ENCODE peak calls at places on chromosomes 4 and X, in five cellular contexts. B is activated naive CD8-positive, alpha-beta T cell treated with anti-CD3 and anti-CD28 coated beads, Interleukin-2, amount 10 ng/mL, durations not matched to agents 7 days and 5 days; U is right cardiac atrium; K is upper lobe of right lung; P is sciatic nerve. Y is an unnamed sample.

GRCh38 chr4:100421356-100421978 is 96.4 kb downstream of the EMCN start:
- ATAC-seq in U (peak), P (peak), K (peak), B (no peak), Y (peak)

GRCh38 chr4:59339631-59340030 is 1860.5 kb upstream of the ADGRL3 start:
- ATAC-seq in U (no peak), B (no peak), K (no peak), P (no peak), Y (no peak)

GRCh38 chr4:31383767-31384166 is 663.6 kb downstream of the PCDH7 start:
- ATAC-seq in B (no peak), P (no peak), K (no peak), U (no peak), Y (no peak)

GRCh38 chr4:67483868-67484602 is 61.3 kb downstream of the CENPC start:
- ATAC-seq in B (no peak), K (no peak), P (no peak), U (no peak), Y (peak)

GRCh38 chr4:39285853-39286252 is 80.3 kb downstream of the RFC1 start:
- ATAC-seq in U (no peak), P (no peak), B (no peak), K (no peak), Y (no peak)

GRCh38 chr4:3384771-3385701 is 56.7 kb upstream of the HGFAC start:
- ATAC-seq in P (peak), K (peak), B (peak), U (peak), Y (no peak)

GRCh38 chr4:108397850-108398249 is 222.5 kb upstream of the RPL34 start:
- ATAC-seq in P (no peak), B (no peak), K (no peak), U (no peak), Y (no peak)

GRCh38 chr4:6134612-6135220 is 65.6 kb downstream of the JAKMIP1 start:
- ATAC-seq in K (peak), U (no peak), P (no peak), B (peak), Y (no peak)

GRCh38 chr4:102705391-102705935 is 55.3 kb downstream of the MANBA start:
- ATAC-seq in P (no peak), U (no peak), B (no peak), K (peak), Y (no peak)

GRCh38 chrX:54093159-54093558 is 48.9 kb upstream of the PHF8 start:
- ATAC-seq in K (no peak), B (no peak), P (no peak), U (no peak), Y (peak)